ENCODE peak calls at places on chromosomes 16 and 17, in nine cellular contexts. C, T, Q, W, N, G, X, I and O are unnamed samples.

GRCh38 chr16:22206847-22207714 is 1.0 kb downstream of the EEF2K start:
- DNase-seq in C (peak), G (peak), Q (peak), T (peak), I (peak), N (peak), W (peak), X (peak), O (peak)

GRCh38 chr16:15464401-15465186 is 30.2 kb downstream of the BMERB1 start:
- DNase-seq in C (no peak), I (no peak), W (no peak), X (no peak), N (no peak), Q (no peak), G (no peak), T (no peak), O (no peak)

GRCh38 chr17:43766413-43767052 is 7.9 kb upstream of the SOST start:
- DNase-seq in Q (no peak), X (peak), N (no peak), G (peak), I (peak), C (peak), T (peak), W (peak), O (peak)

GRCh38 chr17:39751016-39751543 is 13.3 kb downstream of the GRB7 start:
- DNase-seq in W (no peak), C (no peak), T (no peak), N (no peak), Q (no peak), G (peak), I (no peak), X (no peak), O (no peak)

GRCh38 chr16:83200005-83200779 is 573.4 kb downstream of the CDH13 start:
- DNase-seq in W (no peak), G (no peak), C (peak), I (no peak), X (no peak), N (no peak), T (no peak), Q (no peak), O (no peak)

GRCh38 chr17:62919388-62919787 is 46.6 kb upstream of the TANC2 start:
- DNase-seq in Q (no peak), G (no peak), N (no peak), C (peak), X (no peak), W (no peak), T (no peak), I (no peak), O (no peak)

GRCh38 chr17:56597495-56597990 is 4.0 kb downstream of the NOG start:
- DNase-seq in G (peak), C (no peak), Q (no peak), W (peak), I (no peak), X (no peak), N (no peak), T (no peak), O (no peak)

GRCh38 chr17:9672266-9672665 is 26.9 kb downstream of the USP43 start:
- DNase-seq in I (no peak), W (no peak), G (no peak), N (no peak), T (no peak), X (no peak), Q (no peak), C (no peak), O (no peak)

GRCh38 chr17:35243459-35244204 is 760 bp downstream of the SLFN5 start:
- DNase-seq in I (peak), T (peak), N (peak), G (peak), W (peak), C (peak), Q (no peak), X (peak), O (peak)

GRCh38 chr17:59845595-59846390 is 47.0 kb downstream of the TUBD1 start:
- DNase-seq in X (no peak), C (peak), T (no peak), N (peak), W (peak), G (peak), I (peak), Q (no peak), O (peak)

GRCh38 chr17:31446195-31446967 is 54.9 kb downstream of the RAB11FIP4 start:
- DNase-seq in C (peak), Q (no peak), T (no peak), I (no peak), W (no peak), X (no peak), G (no peak), N (no peak), O (no peak)

GRCh38 chr17:66301864-66302741 is at the start of gene PRKCA:
- DNase-seq in W (peak), G (peak), Q (no peak), T (peak), C (peak), N (peak), X (peak), I (peak), O (peak)

GRCh38 chr16:73262931-73263330 is 215.0 kb upstream of the ZFHX3 start:
- DNase-seq in N (no peak), W (no peak), G (no peak), I (no peak), X (no peak), C (no peak), T (no peak), Q (no peak), O (no peak)

GRCh38 chr17:50373705-50374104 is 676 bp downstream of the EME1 start:
- DNase-seq in G (no peak), T (no peak), I (no peak), X (no peak), W (no peak), C (no peak), N (no peak), Q (no peak), O (no peak)

GRCh38 chr16:11916524-11917285 is 949 bp upstream of the GSPT1 start:
- DNase-seq in N (peak), W (peak), I (peak), C (peak), G (no peak), X (no peak), Q (no peak), T (no peak), O (no peak)

GRCh38 chr17:15291674-15292361 is 26.7 kb upstream of the PMP22 start:
- DNase-seq in G (no peak), T (no peak), N (no peak), Q (no peak), I (no peak), C (no peak), X (no peak), W (no peak), O (no peak)

GRCh38 chr16:55989569-55989907 is 114.4 kb upstream of the CES5A start:
- DNase-seq in W (no peak), Q (no peak), I (no peak), T (no peak), C (no peak), G (no peak), N (no peak), X (no peak), O (no peak)

GRCh38 chr16:22007159-22007508 is 777 bp upstream of the MOSMO start:
- DNase-seq in T (no peak), X (no peak), G (no peak), N (no peak), W (no peak), C (no peak), Q (no peak), I (no peak), O (no peak)

GRCh38 chr17:50022463-50023130 is 27.6 kb upstream of the DLX3 start:
- DNase-seq in C (no peak), N (no peak), X (no peak), T (no peak), Q (no peak), I (no peak), G (peak), W (no peak), O (no peak)

GRCh38 chr17:58575511-58575910 is 61.1 kb upstream of the MTMR4 start:
- DNase-seq in G (peak), T (no peak), Q (no peak), N (no peak), X (no peak), C (peak), I (peak), W (no peak), O (no peak)

GRCh38 chr16:11250091-11250785 is 5.8 kb downstream of the SOCS1 start:
- DNase-seq in C (no peak), N (no peak), X (no peak), W (no peak), I (no peak), G (no peak), Q (no peak), T (no peak), O (no peak)

GRCh38 chr17:74089869-74090464 is 113.5 kb upstream of the RPL38 start:
- DNase-seq in W (peak), C (peak), I (peak), X (no peak), T (no peak), G (no peak), Q (no peak), N (peak), O (no peak)

GRCh38 chr17:78397681-78398101 is 19.2 kb downstream of the PGS1 start:
- DNase-seq in I (peak), X (no peak), G (no peak), T (no peak), W (no peak), N (no peak), C (no peak), Q (no peak), O (no peak)

GRCh38 chr16:31129568-31130335 is 5.8 kb downstream of the PRSS8 start:
- DNase-seq in X (no peak), Q (no peak), W (peak), C (no peak), I (peak), N (peak), T (peak), G (peak), O (peak)

GRCh38 chr17:47763913-47764582 is 31.0 kb downstream of the TBX21 start:
- DNase-seq in X (no peak), Q (no peak), I (no peak), C (no peak), N (no peak), G (no peak), T (no peak), W (no peak), O (no peak)

GRCh38 chr17:13751485-13751793 is 149.7 kb upstream of the HS3ST3A1 start:
- DNase-seq in N (no peak), C (no peak), Q (no peak), I (no peak), W (no peak), X (no peak), T (no peak), G (no peak), O (no peak)

GRCh38 chr17:67221062-67221998 is 23.7 kb downstream of the HELZ start:
- DNase-seq in T (no peak), X (no peak), Q (no peak), W (peak), I (peak), G (no peak), N (no peak), C (peak), O (no peak)

GRCh38 chr17:19537116-19537515 is 3.5 kb downstream of the SLC47A1 start:
- DNase-seq in G (no peak), N (no peak), T (no peak), Q (no peak), W (no peak), I (no peak), C (no peak), X (no peak), O (no peak)

GRCh38 chr17:3043737-3044365 is 19.6 kb downstream of the OR1D5 start:
- DNase-seq in Q (no peak), W (no peak), N (no peak), X (no peak), C (peak), T (no peak), I (no peak), G (peak), O (no peak)
- TF ChIP-seq CTCF in Q (no peak), W (no peak), N (no peak), X (no peak), C (no peak), T (no peak), I (no peak), G (no peak), O (no peak)

GRCh38 chr16:75111514-75112280 is 4.9 kb downstream of the LDHD start:
- DNase-seq in Q (no peak), N (peak), X (no peak), T (peak), W (no peak), I (no peak), G (no peak), C (no peak), O (no peak)

GRCh38 chr16:75107505-75107904 is 9.1 kb downstream of the LDHD start:
- DNase-seq in G (no peak), I (no peak), N (no peak), Q (no peak), X (no peak), T (no peak), C (no peak), W (no peak), O (no peak)

GRCh38 chr16:75110637-75111513 is 5.7 kb downstream of the LDHD start:
- DNase-seq in N (peak), Q (peak), G (peak), C (peak), I (peak), X (peak), W (peak), T (peak), O (peak)

GRCh38 chr16:75108792-75109731 is 7.5 kb downstream of the LDHD start:
- DNase-seq in I (peak), W (peak), Q (peak), N (peak), T (peak), C (peak), X (peak), G (peak), O (peak)

GRCh38 chr16:75109732-75110243 is 6.8 kb downstream of the LDHD start:
- DNase-seq in Q (no peak), G (no peak), N (peak), I (no peak), X (no peak), C (no peak), T (no peak), W (peak), O (peak)
- TF ChIP-seq POLR2A in Q (no peak), G (no peak), N (peak), I (no peak), X (no peak), C (no peak), T (no peak), W (no peak), O (no peak)

DNA sequence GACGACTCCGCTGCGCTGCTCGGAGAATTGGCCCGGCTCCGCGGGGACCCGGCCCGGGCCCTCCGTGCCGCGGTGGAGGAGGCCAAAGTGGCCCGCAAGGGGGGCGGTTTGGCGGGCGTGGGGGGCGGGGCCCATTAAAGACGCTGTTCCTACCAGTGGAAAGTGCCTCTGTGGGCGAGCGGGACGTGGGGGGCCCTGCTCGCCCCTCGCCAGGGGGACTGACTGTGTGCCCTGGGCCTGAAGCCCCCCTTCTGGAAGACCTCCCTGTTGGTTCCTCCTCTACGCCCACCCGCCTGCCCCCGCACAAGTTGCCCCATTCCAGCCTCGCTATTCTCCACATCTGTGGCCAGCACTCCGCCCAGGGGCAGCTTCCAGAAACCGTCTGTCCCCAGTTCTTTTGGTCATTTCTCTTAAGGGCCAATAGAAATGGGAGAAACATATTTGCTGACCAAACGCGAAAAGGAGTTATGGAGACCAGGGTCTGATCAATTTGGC is 1.9 kb upstream of the FGF11 start:
- DNase-seq in X (no peak), I (no peak), C (no peak), W (no peak), T (no peak), G (no peak), Q (no peak), N (peak), O (no peak)
- TF ChIP-seq CTCF in X (no peak), I (no peak), C (no peak), W (no peak), T (no peak), G (no peak), Q (no peak), N (no peak), O (no peak)

DNA sequence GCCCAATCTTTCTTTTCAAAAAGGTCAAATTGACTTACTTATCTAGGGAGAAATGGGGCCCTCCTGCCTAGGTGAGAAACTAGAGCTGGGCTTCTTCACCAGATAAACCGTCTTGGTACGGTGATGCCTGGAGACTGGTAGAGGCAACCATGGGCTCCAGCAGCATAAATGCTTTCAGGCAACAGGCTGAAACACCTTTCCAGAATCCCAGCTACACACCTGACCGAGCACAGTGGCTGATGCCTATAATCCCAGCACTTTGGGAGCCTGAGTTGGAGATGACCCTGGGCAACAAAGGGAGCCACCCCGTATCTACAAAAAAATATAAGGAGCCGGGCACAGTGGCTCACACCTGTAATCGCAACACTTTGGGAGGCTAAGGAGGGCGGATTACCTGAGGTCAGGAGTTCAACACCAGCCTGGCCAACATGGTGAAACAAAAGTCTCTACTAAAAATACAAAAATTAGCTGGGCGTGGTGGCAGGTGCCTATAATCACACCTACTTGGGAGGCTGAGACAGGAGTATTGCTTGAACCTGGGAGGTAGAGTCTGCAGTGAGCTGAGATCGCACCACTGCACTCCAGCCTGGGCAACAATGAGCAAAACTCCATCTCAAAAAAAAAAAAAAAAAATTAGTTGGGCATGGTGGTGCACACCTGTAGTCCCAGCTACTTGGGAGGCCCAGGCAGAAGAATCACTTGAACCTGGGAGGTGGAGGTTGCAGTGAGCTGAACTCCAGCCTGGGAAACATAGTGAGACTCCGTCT is 8.0 kb downstream of the TRAF4 start:
- DNase-seq in I (no peak), C (no peak), G (no peak), X (no peak), W (no peak), N (no peak), T (no peak), Q (no peak), O (no peak)
- TF ChIP-seq POLR2A in I (no peak), C (no peak), G (no peak), X (no peak), W (no peak), N (no peak), T (no peak), Q (no peak), O (no peak)

GRCh38 chr17:79607941-79608728 is 2.7 kb downstream of the RBFOX3 start:
- DNase-seq in C (peak), Q (no peak), X (no peak), G (no peak), N (no peak), W (peak), I (no peak), T (peak), O (peak)
- TF ChIP-seq CTCF in C (no peak), Q (peak), X (no peak), G (no peak), N (no peak), W (no peak), I (peak), T (no peak), O (peak)

DNA sequence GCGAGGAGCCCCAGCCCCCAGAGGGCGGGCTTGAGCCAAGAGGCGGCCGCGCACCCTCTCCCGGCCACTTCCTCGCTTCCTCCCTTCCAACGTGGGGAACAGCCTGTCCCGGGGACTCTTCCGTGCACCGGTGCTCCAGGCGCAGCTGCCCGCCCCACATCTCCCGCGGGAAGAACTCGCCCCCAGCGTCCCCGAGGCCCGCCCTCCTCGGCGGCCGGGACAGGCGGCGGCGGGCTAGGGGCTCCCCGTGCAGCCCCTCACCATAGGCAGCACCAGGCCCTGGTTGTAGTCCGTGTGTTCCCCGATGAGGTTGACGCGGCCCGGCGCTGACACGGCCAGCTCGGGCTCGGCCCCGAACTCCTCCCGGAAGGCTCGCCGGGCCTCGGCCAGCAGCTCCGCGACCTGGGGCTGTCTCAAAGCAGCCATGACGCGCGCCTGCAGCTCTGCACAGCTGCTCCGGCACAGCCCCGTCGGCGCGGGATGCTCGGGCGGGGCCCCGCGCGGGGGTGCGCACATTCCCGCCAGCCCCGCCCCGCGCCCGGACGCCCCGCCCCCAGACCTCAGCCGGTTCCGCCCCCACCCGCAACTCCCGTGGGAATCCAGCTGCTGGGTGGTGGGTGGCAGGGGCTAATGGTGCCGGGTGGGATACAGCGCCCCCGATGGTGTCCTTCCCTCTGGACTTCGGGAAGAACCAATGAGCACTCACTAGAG is at the start of gene GALK1:
- DNase-seq in T (peak), C (peak), Q (no peak), I (peak), N (peak), X (peak), W (peak), G (peak), O (peak)
- TF ChIP-seq POLR2A in T (peak), C (peak), Q (peak), I (peak), N (peak), X (peak), W (peak), G (no peak), O (peak)